ENCODE peak calls at places on chromosomes 3 and 15, in five cellular contexts. M, J, B, I and K are unnamed samples.

GRCh38 chr3:12175844-12176453 is 17.2 kb upstream of the TIMP4 start:
- DNase-seq in M (no peak), J (peak), B (peak), I (no peak), K (peak)

GRCh38 chr3:14411988-14412387 is 9.6 kb downstream of the SLC6A6 start:
- DNase-seq in M (no peak), J (no peak), B (no peak), I (no peak), K (no peak)

GRCh38 chr3:156577731-156578130 is 22.8 kb upstream of the SSR3 start:
- DNase-seq in M (no peak), J (no peak), B (peak), I (no peak), K (no peak)

GRCh38 chr3:147384210-147385058 is 21.9 kb downstream of the ZIC4 start:
- DNase-seq in M (no peak), J (peak), B (no peak), I (no peak), K (no peak)

GRCh38 chr15:63052961-63053698 is 10.6 kb downstream of the TPM1 start:
- DNase-seq in M (no peak), J (peak), B (peak), I (no peak), K (no peak)

GRCh38 chr15:41876007-41876406 is 17.8 kb downstream of the SPTBN5 start:
- DNase-seq in M (peak), J (no peak), B (no peak), I (no peak), K (no peak)

GRCh38 chr3:177590826-177591225 is 393.5 kb upstream of the TBL1XR1 start:
- DNase-seq in M (no peak), J (no peak), B (peak), I (no peak), K (no peak)

GRCh38 chr3:59709702-59710555 is 660.1 kb upstream of the CFAP20DC start:
- DNase-seq in M (no peak), J (no peak), B (no peak), I (no peak), K (no peak)

GRCh38 chr3:155233213-155233612 is 60.3 kb downstream of the STRIT1 start:
- DNase-seq in M (no peak), J (no peak), B (peak), I (no peak), K (no peak)

GRCh38 chr3:50428007-50428633 is 68.8 kb upstream of the TMEM115 start:
- DNase-seq in M (peak), J (no peak), B (no peak), I (no peak), K (no peak)